ENCODE peak calls at places on chromosomes 11 and 22, in seven cellular contexts. T, S, Q, E, F, I and Y are unnamed samples.

GRCh38 chr11:117985953-117986887 is at the start of gene IL10RA:
- DNase-seq in T (peak), S (peak), Q (peak), E (peak), F (peak), I (peak), Y (no peak)

GRCh38 chr11:20131744-20132666 is 28.3 kb downstream of the DBX1 start:
- DNase-seq in T (peak), S (peak), Q (peak), E (peak), F (peak), I (peak), Y (peak)

GRCh38 chr11:65219930-65220213 is 38.1 kb downstream of the CAPN1 start:
- DNase-seq in T (no peak), S (no peak), Q (no peak), E (no peak), F (no peak), I (no peak), Y (no peak)

GRCh38 chr11:104105155-104105554 is 58.8 kb downstream of the PDGFD start:
- DNase-seq in T (no peak), S (no peak), Q (no peak), E (no peak), F (peak), I (no peak), Y (no peak)

GRCh38 chr11:57735655-57736298 is 5.5 kb upstream of the SELENOH start:
- DNase-seq in T (no peak), S (no peak), Q (no peak), E (peak), F (no peak), I (no peak), Y (no peak)

GRCh38 chr11:104657083-104657482 is 241.2 kb downstream of the CASP12 start:
- DNase-seq in T (no peak), S (no peak), Q (no peak), E (no peak), F (no peak), I (no peak), Y (no peak)

GRCh38 chr22:17009640-17010291 is 1.7 kb upstream of the GAB4 start:
- DNase-seq in T (no peak), S (no peak), Q (no peak), E (no peak), F (no peak), I (no peak), Y (no peak)

GRCh38 chr11:72833792-72834501 is 19.7 kb downstream of the ATG16L2 start:
- DNase-seq in T (no peak), S (no peak), Q (no peak), E (no peak), F (no peak), I (peak), Y (no peak)

GRCh38 chr11:36186340-36186739 is 102.9 kb downstream of the COMMD9 start:
- DNase-seq in T (no peak), S (no peak), Q (peak), E (no peak), F (peak), I (no peak), Y (peak)

GRCh38 chr11:102837151-102837550 is 6.3 kb downstream of the MMP3 start:
- DNase-seq in T (no peak), S (no peak), Q (no peak), E (no peak), F (no peak), I (no peak), Y (no peak)

GRCh38 chr11:108983621-108984020 is 318.8 kb downstream of the DDX10 start:
- DNase-seq in T (no peak), S (no peak), Q (no peak), E (no peak), F (no peak), I (no peak), Y (no peak)

GRCh38 chr11:23653071-23653675 is 792.9 kb upstream of the CCDC179 start:
- DNase-seq in T (no peak), S (no peak), Q (no peak), E (no peak), F (no peak), I (no peak), Y (no peak)

GRCh38 chr11:47571012-47571729 is 5.8 kb downstream of the PTPMT1 start:
- DNase-seq in T (no peak), S (no peak), Q (no peak), E (no peak), F (no peak), I (no peak), Y (no peak)

GRCh38 chr11:2538951-2539735 is 94.3 kb downstream of the KCNQ1 start:
- DNase-seq in T (no peak), S (no peak), Q (no peak), E (no peak), F (no peak), I (no peak), Y (no peak)

GRCh38 chr11:12024314-12024926 is 16.0 kb upstream of the DKK3 start:
- DNase-seq in T (no peak), S (no peak), Q (no peak), E (no peak), F (no peak), I (no peak), Y (no peak)

GRCh38 chr11:10932976-10933375 is 75.1 kb upstream of the ZBED5 start:
- DNase-seq in T (no peak), S (no peak), Q (no peak), E (no peak), F (no peak), I (peak), Y (no peak)

GRCh38 chr11:47467372-47467771 is 18.4 kb upstream of the RAPSN start:
- DNase-seq in T (no peak), S (no peak), Q (no peak), E (no peak), F (no peak), I (no peak), Y (no peak)

GRCh38 chr22:30309981-30310672 is 16.6 kb downstream of the TBC1D10A start:
- DNase-seq in T (no peak), S (no peak), Q (peak), E (no peak), F (peak), I (no peak), Y (no peak)

GRCh38 chr11:30348035-30348434 is 25.1 kb downstream of the ARL14EP start:
- DNase-seq in T (no peak), S (no peak), Q (no peak), E (no peak), F (no peak), I (no peak), Y (no peak)

GRCh38 chr22:43820671-43821305 is 8.7 kb upstream of the EFCAB6 start:
- DNase-seq in T (no peak), S (no peak), Q (no peak), E (no peak), F (no peak), I (no peak), Y (no peak)

GRCh38 chr22:36659762-36660509 is 43.6 kb downstream of the CACNG2 start:
- DNase-seq in T (peak), S (no peak), Q (peak), E (peak), F (peak), I (no peak), Y (peak)

GRCh38 chr22:23888615-23889401 is 5.4 kb upstream of the MIF start:
- DNase-seq in T (no peak), S (no peak), Q (no peak), E (no peak), F (peak), I (peak), Y (peak)

GRCh38 chr22:29481265-29482000 is 1.4 kb downstream of the NEFH start:
- DNase-seq in T (no peak), S (no peak), Q (no peak), E (peak), F (no peak), I (peak), Y (peak)

GRCh38 chr11:96338910-96339703 is 3.9 kb downstream of the MAML2 start:
- DNase-seq in T (no peak), S (no peak), Q (peak), E (no peak), F (peak), I (no peak), Y (peak)

GRCh38 chr11:2265854-2266585 is 4.4 kb downstream of the ASCL2 start:
- DNase-seq in T (no peak), S (no peak), Q (no peak), E (no peak), F (no peak), I (no peak), Y (no peak)

GRCh38 chr11:33892906-33893594 is 1.2 kb upstream of the LMO2 start:
- DNase-seq in T (no peak), S (no peak), Q (no peak), E (no peak), F (no peak), I (no peak), Y (no peak)
- TF ChIP-seq CTCF in T (no peak), S (no peak), Q (no peak), E (no peak), F (no peak), I (no peak), Y (no peak)

DNA sequence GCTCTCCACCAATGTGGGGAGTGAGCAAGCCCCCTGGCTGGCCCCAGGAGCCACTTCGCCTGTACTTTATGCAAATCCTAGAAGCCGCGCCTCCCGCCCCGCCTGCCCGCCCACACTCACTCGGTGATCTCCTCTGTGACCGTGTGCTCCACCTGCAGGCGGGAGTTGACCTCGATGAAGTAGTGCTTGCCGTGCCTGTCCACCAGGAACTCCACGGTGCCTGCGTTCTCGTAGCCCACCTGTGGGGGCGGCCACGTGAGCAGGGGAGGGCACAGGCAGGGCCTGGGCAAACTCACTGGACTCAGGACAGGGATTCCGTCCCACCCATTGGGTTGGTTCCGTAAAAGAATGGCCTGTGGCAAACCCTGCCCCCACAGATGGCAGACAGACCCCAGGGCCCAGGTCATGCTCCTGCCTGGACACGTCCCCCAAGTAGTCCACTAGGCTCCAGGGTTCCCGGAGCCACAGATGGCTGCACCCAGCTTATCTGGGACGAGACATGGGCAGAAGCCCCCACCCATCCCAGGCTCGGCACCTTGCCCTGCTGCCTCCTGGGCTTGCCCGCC is 11.9 kb downstream of the LRFN4 start:
- DNase-seq in T (no peak), S (peak), Q (peak), E (peak), F (no peak), I (peak), Y (peak)
- TF ChIP-seq CTCF in T (no peak), S (peak), Q (peak), E (peak), F (no peak), I (peak), Y (peak)

DNA sequence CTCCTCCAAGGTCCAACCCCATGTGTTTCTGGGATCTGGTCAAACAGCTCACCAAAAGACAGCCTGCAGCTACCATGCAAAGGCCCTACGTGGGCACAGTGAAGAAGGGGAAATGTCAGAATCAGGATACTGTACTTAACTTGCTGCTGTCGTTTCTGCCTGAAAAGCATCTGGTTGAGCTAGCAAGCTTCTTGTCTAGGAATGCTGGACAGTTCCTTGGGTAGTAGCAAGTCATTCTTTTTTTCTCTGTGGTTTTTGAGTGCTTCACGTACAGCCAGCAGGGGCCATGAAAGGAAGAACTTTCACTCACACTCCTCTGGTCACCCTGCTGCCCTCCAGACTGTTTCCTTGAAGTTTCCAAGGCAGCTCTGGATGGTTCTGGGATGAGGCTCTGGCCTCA is 24.7 kb downstream of the RCOR2 start:
- DNase-seq in T (no peak), S (no peak), Q (no peak), E (peak), F (peak), I (peak), Y (no peak)
- TF ChIP-seq CTCF in T (no peak), S (no peak), Q (no peak), E (no peak), F (no peak), I (no peak), Y (no peak)

DNA sequence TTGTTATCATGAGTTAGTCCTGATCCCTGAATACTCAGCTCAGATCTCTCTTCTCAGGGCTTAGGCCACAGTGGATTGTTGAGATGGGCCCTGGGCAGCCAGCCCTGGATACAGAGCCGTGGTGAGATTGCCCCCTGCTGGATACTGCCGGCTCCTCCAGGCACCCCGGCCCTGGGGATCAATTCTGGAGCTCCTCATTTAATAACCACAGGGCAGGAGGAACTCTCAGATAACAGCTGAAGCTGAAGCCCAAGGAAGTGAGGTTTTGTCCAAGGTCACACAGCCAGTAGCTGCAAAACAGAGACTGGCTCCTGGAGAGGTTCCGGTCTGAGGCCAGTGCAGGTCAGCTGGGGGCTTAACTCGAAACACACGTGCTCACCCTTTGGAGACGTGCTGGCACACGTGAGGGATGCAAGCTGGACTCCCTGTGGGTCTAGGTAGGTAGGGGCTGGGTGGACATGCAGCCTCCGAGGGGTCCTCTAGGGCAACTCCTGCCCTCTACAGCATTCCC is 16.0 kb downstream of the USH1C start:
- DNase-seq in T (peak), S (peak), Q (peak), E (peak), F (peak), I (peak), Y (peak)
- TF ChIP-seq CTCF in T (peak), S (peak), Q (peak), E (peak), F (peak), I (peak), Y (peak)

GRCh38 chr11:55263081-55263480 is 1.1 kb downstream of the TRIM48 start:
- DNase-seq in T (no peak), S (no peak), Q (no peak), E (no peak), F (no peak), I (no peak), Y (no peak)
- TF ChIP-seq CTCF in T (no peak), S (no peak), Q (no peak), E (no peak), F (no peak), I (no peak), Y (no peak)

GRCh38 chr22:45212992-45213751 is 27.5 kb downstream of the KIAA0930 start:
- DNase-seq in T (peak), S (no peak), Q (no peak), E (peak), F (peak), I (no peak), Y (peak)

GRCh38 chr22:45210577-45211431 is 29.9 kb downstream of the KIAA0930 start:
- DNase-seq in T (no peak), S (no peak), Q (no peak), E (no peak), F (no peak), I (no peak), Y (no peak)

GRCh38 chr22:45211435-45211834 is 29.3 kb downstream of the KIAA0930 start:
- DNase-seq in T (no peak), S (no peak), Q (no peak), E (no peak), F (no peak), I (no peak), Y (no peak)

GRCh38 chr22:45211848-45212247 is 28.8 kb downstream of the KIAA0930 start:
- DNase-seq in T (no peak), S (no peak), Q (no peak), E (no peak), F (no peak), I (no peak), Y (no peak)

DNA sequence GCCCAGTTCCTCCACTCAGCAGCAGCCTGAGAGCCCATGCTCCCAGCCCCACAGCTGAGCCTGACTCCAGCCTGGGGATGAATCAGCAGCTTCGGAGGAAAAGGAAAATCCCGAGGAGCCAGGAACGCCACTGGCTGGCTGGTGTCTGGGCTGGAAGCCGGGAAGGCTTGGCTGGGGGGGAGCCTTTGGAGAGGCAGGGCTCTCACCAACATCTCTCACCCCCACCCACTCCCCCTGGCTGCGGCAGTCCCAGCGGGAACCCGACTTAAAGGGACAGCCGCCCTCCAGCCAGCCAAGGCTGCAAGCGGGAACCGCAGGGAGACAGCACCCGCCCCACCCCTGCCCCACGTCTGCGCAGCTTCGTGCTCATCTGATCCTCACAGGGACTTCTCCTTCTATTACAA is 28.4 kb downstream of the KIAA0930 start:
- DNase-seq in T (peak), S (no peak), Q (peak), E (peak), F (peak), I (peak), Y (peak)
- TF ChIP-seq CTCF in T (peak), S (no peak), Q (no peak), E (no peak), F (peak), I (no peak), Y (no peak)